ENCODE peak calls at places on chromosomes 6 and 20, in nine cellular contexts. E is HT1080; X is NCI-H748 treated with DMSO at 0.1 percent for 48 hours; J is stimulated activated CD4-positive, alpha-beta T cell treated with anti-CD3 and anti-CD28 coated beads, Interleukin-2, amount 100 ng/mL, for 24 hours; K is HEK293T; Y is hypothalamus; M is EH; O is ACHN; R is AG09309. F is an unnamed sample.

GRCh38 chr20:19310541-19310940 is 98.1 kb downstream of the SLC24A3 start:
- DNase-seq in K (no peak), J (no peak), X (no peak), O (no peak), R (no peak), E (no peak), Y (no peak), M (no peak), F (no peak)

GRCh38 chr6:45427632-45428031 is 49.9 kb upstream of the SUPT3H start:
- DNase-seq in M (no peak), Y (no peak), R (no peak), E (no peak), X (no peak), J (no peak), O (no peak), K (no peak), F (no peak)

GRCh38 chr20:62025832-62026563 is 39.7 kb downstream of the TAF4 start:
- DNase-seq in K (peak), M (peak), X (no peak), Y (no peak), R (peak), J (no peak), O (no peak), E (no peak), F (peak)

GRCh38 chr6:168865-169455 is 123.3 kb upstream of the DUSP22 start:
- DNase-seq in X (peak), R (peak), J (no peak), Y (no peak), K (no peak), O (peak), M (peak), E (peak), F (peak)

GRCh38 chr6:52375780-52376556 is 14.0 kb downstream of the PAQR8 start:
- DNase-seq in K (no peak), Y (no peak), J (no peak), E (no peak), X (no peak), O (no peak), M (no peak), R (no peak), F (no peak)

GRCh38 chr20:15643713-15644112 is 929.5 kb downstream of the KIF16B start:
- DNase-seq in E (no peak), X (no peak), K (peak), J (no peak), M (peak), Y (no peak), O (peak), R (no peak), F (peak)

GRCh38 chr6:34484899-34485298 is 19.0 kb downstream of the PACSIN1 start:
- DNase-seq in K (no peak), O (no peak), X (no peak), Y (no peak), R (no peak), M (no peak), E (peak), J (peak), F (no peak)

GRCh38 chr20:52779125-52779524 is 193.0 kb upstream of the TSHZ2 start:
- DNase-seq in X (no peak), E (no peak), Y (no peak), O (no peak), J (no peak), K (no peak), R (no peak), M (no peak), F (no peak)

GRCh38 chr6:25342784-25343183 is 63.6 kb downstream of the CARMIL1 start:
- DNase-seq in J (no peak), K (no peak), Y (no peak), R (peak), M (peak), E (peak), X (no peak), O (no peak), F (no peak)

GRCh38 chr6:168834814-168835213 is 393.8 kb downstream of the SMOC2 start:
- DNase-seq in J (no peak), X (no peak), M (no peak), O (no peak), Y (no peak), E (no peak), K (no peak), R (no peak), F (no peak)

GRCh38 chr20:16712541-16712947 is 17.3 kb upstream of the SNRPB2 start:
- DNase-seq in Y (no peak), X (no peak), R (no peak), E (peak), O (no peak), J (no peak), M (no peak), K (no peak), F (no peak)

GRCh38 chr20:10306440-10307358 is 88.1 kb downstream of the SNAP25 start:
- DNase-seq in K (no peak), M (peak), X (no peak), E (peak), R (peak), J (no peak), Y (no peak), O (peak), F (peak)

GRCh38 chr6:12593720-12594540 is 122.6 kb upstream of the PHACTR1 start:
- DNase-seq in X (no peak), J (no peak), Y (no peak), K (no peak), M (peak), O (no peak), R (no peak), E (no peak), F (no peak)

GRCh38 chr6:96465321-96465903 is 56.2 kb upstream of the UFL1 start:
- DNase-seq in Y (no peak), X (no peak), O (no peak), M (no peak), J (no peak), R (no peak), E (no peak), K (no peak), F (no peak)

GRCh38 chr6:167705211-167705750 is 121.4 kb upstream of the AFDN start:
- DNase-seq in J (no peak), E (no peak), R (no peak), O (no peak), M (no peak), K (no peak), X (no peak), Y (no peak), F (no peak)

GRCh38 chr6:9927271-9927670 is 487.6 kb downstream of the TFAP2A start:
- DNase-seq in J (no peak), E (peak), Y (no peak), R (no peak), X (no peak), O (no peak), K (no peak), M (peak), F (peak)

GRCh38 chr6:117597755-117598154 is 4.6 kb downstream of the GOPC start:
- DNase-seq in J (no peak), R (no peak), Y (no peak), E (no peak), X (no peak), K (no peak), M (no peak), O (no peak), F (no peak)

GRCh38 chr6:48614326-48614725 is 503.3 kb upstream of the PTCHD4 start:
- DNase-seq in M (no peak), X (no peak), R (no peak), J (no peak), E (no peak), Y (no peak), K (no peak), O (no peak), F (no peak)

GRCh38 chr6:6741264-6741663 is 152.7 kb downstream of the LY86 start:
- DNase-seq in R (no peak), K (no peak), M (no peak), O (no peak), Y (no peak), J (no peak), E (no peak), X (no peak), F (no peak)

GRCh38 chr6:146301760-146302159 is 241.9 kb upstream of the RAB32 start:
- DNase-seq in O (no peak), K (no peak), E (no peak), Y (no peak), J (no peak), R (no peak), X (no peak), M (no peak), F (no peak)

GRCh38 chr20:52923123-52923543 is 49.0 kb upstream of the TSHZ2 start:
- DNase-seq in E (peak), O (peak), M (peak), R (peak), Y (no peak), J (no peak), K (no peak), X (no peak), F (peak)

GRCh38 chr6:24882835-24883555 is 52.8 kb downstream of the RIPOR2 start:
- DNase-seq in R (no peak), Y (no peak), X (no peak), K (no peak), J (no peak), O (no peak), E (no peak), M (no peak), F (no peak)

GRCh38 chr6:107870379-107870778 is 46.3 kb upstream of the SCML4 start:
- DNase-seq in E (peak), Y (no peak), M (peak), K (no peak), R (no peak), O (no peak), J (no peak), X (no peak), F (peak)

GRCh38 chr6:3077430-3077829 is 9.1 kb downstream of the RIPK1 start:
- DNase-seq in K (no peak), R (no peak), M (no peak), O (no peak), E (no peak), Y (no peak), J (no peak), X (no peak), F (no peak)

GRCh38 chr6:55047433-55048044 is 126.8 kb upstream of the HCRTR2 start:
- DNase-seq in J (no peak), M (no peak), X (no peak), O (no peak), E (peak), K (no peak), R (no peak), Y (no peak), F (no peak)

GRCh38 chr20:63737940-63738686 is 1.5 kb upstream of the SLC2A4RG start:
- DNase-seq in X (no peak), E (no peak), J (peak), M (no peak), Y (no peak), K (no peak), R (no peak), O (no peak), F (no peak)

GRCh38 chr20:44494266-44494665 is 18.6 kb downstream of the TTPAL start:
- DNase-seq in R (no peak), Y (no peak), O (no peak), E (no peak), M (peak), J (no peak), X (no peak), K (no peak), F (peak)

GRCh38 chr6:104606361-104606760 is 253.4 kb downstream of the HACE1 start:
- DNase-seq in K (no peak), O (no peak), J (no peak), M (no peak), X (peak), E (no peak), R (no peak), Y (no peak), F (no peak)

GRCh38 chr6:81769834-81770233 is 17.4 kb upstream of the TENT5A start:
- DNase-seq in O (no peak), Y (no peak), K (no peak), M (peak), R (no peak), E (no peak), X (no peak), J (no peak), F (peak)

GRCh38 chr6:5854900-5855299 is 151.8 kb downstream of the NRN1 start:
- DNase-seq in M (no peak), O (no peak), R (no peak), K (no peak), X (no peak), Y (no peak), E (no peak), J (no peak), F (no peak)

F was measured in EL.